ENCODE peak calls at places on chromosomes 2 and 18, in five cellular contexts. X is HepG2, W is A549, H is endothelial cell of umbilical vein, K is GM12878. P is an unnamed sample.

GRCh38 chr2:236639461-236639860 is 69.8 kb downstream of the ACKR3 start:
- DNase-seq in K (no peak), X (no peak), W (no peak), H (no peak), P (no peak)

GRCh38 chr2:84959045-84959493 is 11.9 kb upstream of the KCMF1 start:
- DNase-seq in X (no peak), H (peak; percentile 71), K (no peak), W (peak; percentile 82), P (no peak)

GRCh38 chr2:188280811-188281222 is 10.9 kb upstream of the GULP1 start:
- DNase-seq in X (peak; percentile 21), K (no peak), H (peak; percentile 31), W (peak; percentile 82), P (no peak)

GRCh38 chr2:1306029-1306686 is 107.1 kb upstream of the TPO start:
- DNase-seq in H (no peak), K (no peak), X (no peak), W (no peak), P (no peak)

GRCh38 chr18:46915800-46916550 is 1.3 kb downstream of the PIAS2 start:
- DNase-seq in W (no peak), X (no peak), K (no peak), H (no peak), P (no peak)

GRCh38 chr2:47094519-47095155 is 60.5 kb downstream of the STPG4 start:
- DNase-seq in K (no peak), W (no peak), X (no peak), H (no peak), P (no peak)

GRCh38 chr2:149330127-149331022 is at the start of gene LYPD6:
- DNase-seq in W (peak; percentile 68), X (peak; percentile 23), K (no peak), H (peak; percentile 76), P (peak; percentile 83)

GRCh38 chr2:230956827-230957755 is 32.0 kb upstream of the GPR55 start:
- DNase-seq in W (peak; percentile 60), H (peak; percentile 12), X (no peak), K (peak; percentile 91), P (peak; percentile 42)

GRCh38 chr2:120589782-120590608 is 145.7 kb upstream of the GLI2 start:
- DNase-seq in X (peak; percentile 22), W (peak; percentile 50), H (peak; percentile 92), K (no peak), P (no peak)

GRCh38 chr2:130150181-130151144 is 5.6 kb upstream of the CCDC74B start:
- DNase-seq in W (no peak), K (no peak), X (no peak), H (no peak), P (no peak)

GRCh38 chr2:205280630-205281225 is 401.6 kb upstream of the NRP2 start:
- DNase-seq in H (no peak), W (no peak), K (no peak), X (no peak), P (no peak)

GRCh38 chr2:111049792-111050640 is 70.7 kb upstream of the BCL2L11 start:
- DNase-seq in W (no peak), X (peak; percentile 83), K (peak; percentile 63), H (peak; percentile 14), P (no peak)

GRCh38 chr2:3793233-3793632 is 89.9 kb downstream of the DCDC2C start:
- DNase-seq in X (no peak), H (no peak), K (no peak), W (no peak), P (no peak)

GRCh38 chr18:25669741-25670140 is 317.8 kb upstream of the ZNF521 start:
- DNase-seq in W (no peak), H (peak; percentile 46), K (no peak), X (no peak), P (no peak)

GRCh38 chr2:42789751-42790150 is 2.6 kb downstream of the HAAO start:
- DNase-seq in X (no peak), H (no peak), W (no peak), K (no peak), P (no peak)

GRCh38 chr18:42922363-42922762 is 193.1 kb downstream of the RIT2 start:
- DNase-seq in H (no peak), K (no peak), X (no peak), W (no peak), P (no peak)

GRCh38 chr2:148812306-148812705 is 62.7 kb upstream of the KIF5C start:
- DNase-seq in X (no peak), H (peak; percentile 67), W (no peak), K (no peak), P (no peak)

GRCh38 chr2:170895023-170895759 is 33.9 kb upstream of the GORASP2 start:
- DNase-seq in K (no peak), X (no peak), W (no peak), H (no peak), P (no peak)

GRCh38 chr2:98269274-98269673 is 77.0 kb upstream of the CNGA3 start:
- DNase-seq in X (peak; percentile 44), H (peak; percentile 27), W (peak; percentile 51), K (no peak), P (peak; percentile 66)

GRCh38 chr2:120842456-120843439 is 107.1 kb downstream of the GLI2 start:
- DNase-seq in W (no peak), H (no peak), X (no peak), K (no peak), P (no peak)

GRCh38 chr2:55618649-55619055 is 1.2 kb upstream of the PPP4R3B start:
- DNase-seq in K (no peak), H (peak; percentile 78), W (peak; percentile 69), X (peak; percentile 73), P (peak; percentile 81)

GRCh38 chr2:179675435-179675834 is 186.0 kb downstream of the ZNF385B start:
- DNase-seq in H (no peak), W (no peak), X (no peak), K (no peak), P (no peak)

GRCh38 chr2:73925853-73926492 is 707 bp upstream of the DGUOK start:
- DNase-seq in X (no peak), K (no peak), H (no peak), W (peak; percentile 36), P (peak; percentile 23)

GRCh38 chr2:172655091-172655837 is 80.4 kb upstream of the RAPGEF4 start:
- DNase-seq in K (no peak), W (no peak), H (peak; percentile 11), X (no peak), P (no peak)

GRCh38 chr2:170258382-170258781 is 80.4 kb downstream of the MYO3B start:
- DNase-seq in K (no peak), W (no peak), X (no peak), H (no peak), P (no peak)

GRCh38 chr2:32553829-32554432 is 73.9 kb upstream of the TTC27 start:
- DNase-seq in X (peak; percentile 43), W (peak; percentile 69), H (peak; percentile 63), K (peak; percentile 19), P (peak; percentile 73)

GRCh38 chr2:195632852-195633572 is 24.0 kb upstream of the SLC39A10 start:
- DNase-seq in X (no peak), K (no peak), H (no peak), W (no peak), P (no peak)

GRCh38 chr2:161030260-161031063 is 129.8 kb upstream of the TANK start:
- DNase-seq in H (no peak), K (no peak), W (peak; percentile 62), X (peak; percentile 45), P (peak; percentile 35)

GRCh38 chr18:8721716-8722115 is 16.4 kb downstream of the MTCL1 start:
- DNase-seq in K (no peak), W (peak; percentile 56), H (no peak), X (peak; percentile 41), P (no peak)

GRCh38 chr2:15028406-15028805 is 395.9 kb downstream of the LRATD1 start:
- DNase-seq in H (no peak), K (no peak), X (no peak), W (no peak), P (no peak)

GRCh38 chr2:208466920-208467298 is 60.3 kb downstream of the PTH2R start:
- DNase-seq in H (no peak), K (no peak), W (no peak), X (no peak), P (no peak)

DNA sequence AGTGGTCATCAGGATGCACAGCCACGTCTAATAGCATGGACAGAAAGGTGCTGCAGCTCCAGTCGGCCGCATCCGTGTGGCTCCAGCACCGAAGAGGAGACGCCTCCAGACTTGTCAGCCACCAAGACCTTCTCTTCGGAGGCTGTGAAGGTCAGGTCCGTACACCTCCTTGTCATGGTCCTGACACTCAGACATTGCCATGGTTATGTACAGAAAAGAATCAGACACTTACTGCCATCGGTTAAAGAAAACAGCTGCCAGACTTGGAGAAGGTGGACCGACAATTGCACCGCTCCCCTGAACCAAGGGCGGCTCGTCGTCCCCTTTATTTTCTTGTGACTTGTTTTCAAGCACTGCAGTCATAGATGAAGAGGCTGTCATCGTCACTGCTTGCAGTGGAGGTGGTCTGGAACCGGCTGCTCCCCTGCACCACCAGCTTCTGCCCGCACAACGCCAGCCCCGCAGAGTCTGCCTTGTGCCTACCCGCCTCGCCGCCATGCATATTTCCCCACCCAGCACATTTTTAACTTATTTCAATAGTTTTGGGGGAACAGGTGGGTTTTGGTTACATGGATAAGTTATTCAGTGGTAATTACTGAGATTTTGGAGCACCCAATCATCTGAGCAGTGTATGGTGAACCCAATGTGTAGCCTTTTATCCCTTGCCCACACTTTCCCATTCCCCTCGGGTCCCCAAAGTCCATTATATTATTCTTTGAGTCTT is 18.3 kb downstream of the FBXO48 start:
- DNase-seq in X (no peak), H (no peak), K (no peak), W (no peak), P (no peak)
- TF ChIP-seq MYC in X (no peak), H (no peak), K (no peak), W (no peak), P (no peak)

GRCh38 chr2:226611944-226612318 is 187.7 kb downstream of the IRS1 start:
- DNase-seq in X (no peak), W (peak; percentile 49), K (no peak), H (no peak), P (no peak)
- TF ChIP-seq MYC in X (no peak), W (no peak), K (no peak), H (no peak), P (no peak)

GRCh38 chr2:142769761-142770160 is 107.7 kb upstream of the KYNU start:
- DNase-seq in K (no peak), X (no peak), H (peak; percentile 3), W (no peak), P (no peak)
- TF ChIP-seq MYC in K (no peak), X (no peak), H (no peak), W (no peak), P (no peak)

GRCh38 chr2:232473467-232473890 is 14.2 kb downstream of the ECEL1 start:
- DNase-seq in X (no peak), H (no peak), K (no peak), W (no peak), P (no peak)
- TF ChIP-seq MYC in X (no peak), H (no peak), K (no peak), W (no peak), P (no peak)

GRCh38 chr2:127208313-127208712 is 11.8 kb downstream of the CYP27C1 start:
- DNase-seq in X (no peak), H (no peak), W (no peak), K (no peak), P (no peak)
- TF ChIP-seq MYC in X (no peak), H (no peak), W (no peak), K (no peak), P (no peak)

P was measured in NB4.